ENCODE peak calls at places on chromosome 17, in six cellular contexts. A is GM12892, B is GM12878, L is H1, C is HepG2, E is K562. Q is an unnamed sample.

GRCh38 chr17:32783602-32784001 is 93.3 kb downstream of the MYO1D start:
- DNase-seq in A (no peak), B (peak), L (no peak), C (peak), E (peak), Q (peak)

GRCh38 chr17:34542700-34543336 is 36.6 kb upstream of the TMEM132E start:
- DNase-seq in A (no peak), B (no peak), L (no peak), C (no peak), E (peak), Q (no peak)

GRCh38 chr17:36696805-36697204 is 95.4 kb downstream of the MRM1 start:
- DNase-seq in A (no peak), B (no peak), L (no peak), C (no peak), E (no peak), Q (no peak)

GRCh38 chr17:76202516-76202915 is 37.8 kb downstream of the RNF157 start:
- DNase-seq in A (no peak), B (no peak), L (no peak), C (no peak), E (no peak), Q (no peak)

GRCh38 chr17:47949197-47949759 is 7.9 kb downstream of the PNPO start:
- DNase-seq in A (peak), B (peak), L (peak), C (peak), E (peak), Q (peak)

GRCh38 chr17:41339571-41340169 is 11.0 kb downstream of the KRT33A start:
- DNase-seq in A (no peak), B (no peak), L (no peak), C (no peak), E (no peak), Q (no peak)

GRCh38 chr17:35930211-35931065 is at the start of gene RDM1:
- DNase-seq in A (peak), B (peak), L (peak), C (no peak), E (peak), Q (peak)

GRCh38 chr17:81480140-81480917 is 32.3 kb downstream of the ACTG1 start:
- DNase-seq in A (no peak), B (no peak), L (no peak), C (no peak), E (peak), Q (no peak)

GRCh38 chr17:1077536-1078061 is 80.7 kb downstream of the TIMM22 start:
- DNase-seq in A (no peak), B (no peak), L (no peak), C (no peak), E (no peak), Q (no peak)

GRCh38 chr17:78723001-78723796 is 58.9 kb downstream of the CYTH1 start:
- DNase-seq in A (no peak), B (no peak), L (no peak), C (no peak), E (no peak), Q (no peak)

GRCh38 chr17:17512866-17513265 is 16.7 kb upstream of the RASD1 start:
- DNase-seq in A (no peak), B (no peak), L (no peak), C (no peak), E (no peak), Q (no peak)

GRCh38 chr17:37478187-37478586 is 11.5 kb upstream of the DUSP14 start:
- DNase-seq in A (no peak), B (no peak), L (no peak), C (no peak), E (no peak), Q (no peak)

GRCh38 chr17:66727634-66728570 is 107.0 kb upstream of the CACNG5 start:
- DNase-seq in A (peak), B (no peak), L (peak), C (peak), E (peak), Q (peak)

GRCh38 chr17:6070280-6070894 is at the start of gene WSCD1:
- DNase-seq in A (no peak), B (no peak), L (no peak), C (no peak), E (no peak), Q (no peak)

GRCh38 chr17:79991140-79991923 is 44.3 kb downstream of the TBC1D16 start:
- DNase-seq in A (peak), B (no peak), L (peak), C (peak), E (peak), Q (peak)

GRCh38 chr17:21005803-21006202 is 37.0 kb downstream of the USP22 start:
- DNase-seq in A (no peak), B (no peak), L (no peak), C (no peak), E (no peak), Q (no peak)

GRCh38 chr17:4221899-4222659 is 41.7 kb downstream of the ANKFY1 start:
- DNase-seq in A (no peak), B (no peak), L (no peak), C (no peak), E (no peak), Q (no peak)

GRCh38 chr17:48825446-48826381 is 5.1 kb upstream of the CALCOCO2 start:
- DNase-seq in A (no peak), B (no peak), L (no peak), C (no peak), E (no peak), Q (no peak)

GRCh38 chr17:8337802-8338744 is 1.6 kb upstream of the ODF4 start:
- DNase-seq in A (no peak), B (no peak), L (no peak), C (no peak), E (no peak), Q (no peak)

GRCh38 chr17:8339540-8339939 is at the start of gene ODF4:
- DNase-seq in A (no peak), B (no peak), L (no peak), C (no peak), E (no peak), Q (no peak)

GRCh38 chr17:8333281-8333680 is 6.4 kb upstream of the ODF4 start:
- DNase-seq in A (no peak), B (no peak), L (no peak), C (no peak), E (no peak), Q (no peak)

GRCh38 chr17:8341456-8341855 is 1.8 kb downstream of the ODF4 start:
- DNase-seq in A (no peak), B (no peak), L (no peak), C (no peak), E (no peak), Q (no peak)

GRCh38 chr17:8338806-8339205 is 834 bp upstream of the ODF4 start:
- DNase-seq in A (no peak), B (no peak), L (no peak), C (no peak), E (no peak), Q (no peak)
- TF ChIP-seq TAF1 in A (no peak), B (no peak), L (peak), C (no peak), E (no peak), Q (no peak)

GRCh38 chr17:2400877-2401425 is at the start of gene MNT:
- DNase-seq in A (peak), B (no peak), L (peak), C (peak), E (peak), Q (peak)
- TF ChIP-seq POLR2A in A (peak), B (peak), L (peak), C (peak), E (peak), Q (peak)

DNA sequence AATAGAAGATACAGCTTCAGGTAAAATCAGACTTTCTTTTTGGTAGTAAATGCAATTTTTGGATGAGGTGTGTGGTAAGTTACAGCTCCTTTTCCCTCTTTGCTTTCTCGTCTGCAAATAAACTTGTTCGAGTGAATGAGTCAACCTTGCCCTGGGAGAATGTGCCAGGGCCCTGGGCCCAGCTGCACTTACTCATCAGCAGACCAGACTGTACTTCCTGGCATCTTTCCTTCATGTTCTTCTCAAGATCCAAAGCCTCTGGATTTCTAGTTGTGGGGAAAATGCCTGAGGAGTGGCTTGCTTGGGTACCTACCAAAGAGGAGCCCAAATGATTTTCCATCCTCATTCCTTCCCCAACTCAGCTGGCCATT is 5.4 kb upstream of the G6PC1 start:
- DNase-seq in A (no peak), B (no peak), L (no peak), C (no peak), E (no peak), Q (no peak)
- TF ChIP-seq TAF1 in A (no peak), B (no peak), L (no peak), C (no peak), E (no peak), Q (no peak)

GRCh38 chr17:63934391-63935112 is 2.4 kb upstream of the CD79B start:
- DNase-seq in A (no peak), B (no peak), L (no peak), C (no peak), E (no peak), Q (no peak)

GRCh38 chr17:63939884-63940283 is 7.8 kb upstream of the CD79B start:
- DNase-seq in A (no peak), B (no peak), L (no peak), C (no peak), E (no peak), Q (no peak)

GRCh38 chr17:63939401-63939800 is 7.3 kb upstream of the CD79B start:
- DNase-seq in A (no peak), B (no peak), L (no peak), C (no peak), E (no peak), Q (no peak)

GRCh38 chr17:63937920-63938319 is 5.8 kb upstream of the CD79B start:
- DNase-seq in A (no peak), B (no peak), L (no peak), C (no peak), E (no peak), Q (no peak)

DNA sequence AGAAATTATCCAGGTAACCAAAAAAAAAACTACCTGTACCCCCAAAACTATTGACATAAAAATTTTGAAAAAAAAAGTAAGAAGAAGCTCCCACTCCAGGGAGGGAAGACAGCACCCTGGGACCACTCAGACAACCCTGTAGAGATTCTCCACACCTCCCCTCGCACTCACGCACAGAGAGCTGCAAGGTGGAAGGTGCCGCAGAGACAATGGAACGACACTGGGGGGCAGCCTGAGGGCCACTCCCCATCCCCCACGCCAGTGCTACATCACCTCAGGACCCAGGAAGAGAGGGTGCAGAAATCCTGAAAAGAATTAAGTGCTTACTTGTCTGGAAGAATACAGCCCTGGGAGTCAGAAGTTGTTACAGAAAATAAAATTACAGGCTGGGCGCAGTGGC is 5.2 kb upstream of the CD79B start:
- DNase-seq in A (no peak), B (no peak), L (no peak), C (no peak), E (no peak), Q (no peak)
- TF ChIP-seq POLR2A in A (no peak), B (no peak), L (no peak), C (no peak), E (no peak), Q (no peak)

DNA sequence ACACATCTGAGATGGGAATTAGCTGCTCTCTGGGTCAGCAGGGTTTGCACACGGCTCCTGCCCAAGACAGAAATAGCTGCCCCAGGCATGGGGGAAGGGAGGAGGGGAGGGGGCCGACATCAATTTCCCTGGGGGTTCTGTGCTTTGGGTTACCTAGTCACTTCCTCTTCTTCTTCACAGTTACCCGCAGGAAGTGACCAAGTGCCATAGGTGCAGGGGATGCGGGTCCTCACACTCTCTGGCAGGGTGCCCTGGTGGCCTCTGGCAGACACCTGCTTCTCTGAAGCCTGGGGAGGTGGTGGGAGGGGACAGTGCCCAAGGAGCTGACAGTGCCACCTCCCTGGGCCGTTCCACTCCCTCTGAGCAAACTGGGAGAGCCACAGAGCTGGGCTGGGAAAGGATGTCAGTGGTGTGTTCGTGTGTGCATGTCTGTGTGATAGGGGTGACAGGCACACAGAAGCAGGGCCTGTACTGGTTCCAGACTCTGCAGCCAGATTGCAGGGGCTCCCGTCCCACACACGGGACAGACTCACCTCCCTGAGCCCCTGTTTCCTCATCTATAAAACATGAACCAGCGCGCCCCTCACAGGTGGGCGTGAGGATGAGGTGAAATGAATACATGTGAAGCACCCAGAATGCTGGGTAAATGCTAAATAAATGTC is 18.2 kb downstream of the SCN4A start:
- DNase-seq in A (peak), B (no peak), L (no peak), C (no peak), E (no peak), Q (peak)
- TF ChIP-seq TAF1 in A (no peak), B (no peak), L (no peak), C (no peak), E (no peak), Q (no peak)

DNA sequence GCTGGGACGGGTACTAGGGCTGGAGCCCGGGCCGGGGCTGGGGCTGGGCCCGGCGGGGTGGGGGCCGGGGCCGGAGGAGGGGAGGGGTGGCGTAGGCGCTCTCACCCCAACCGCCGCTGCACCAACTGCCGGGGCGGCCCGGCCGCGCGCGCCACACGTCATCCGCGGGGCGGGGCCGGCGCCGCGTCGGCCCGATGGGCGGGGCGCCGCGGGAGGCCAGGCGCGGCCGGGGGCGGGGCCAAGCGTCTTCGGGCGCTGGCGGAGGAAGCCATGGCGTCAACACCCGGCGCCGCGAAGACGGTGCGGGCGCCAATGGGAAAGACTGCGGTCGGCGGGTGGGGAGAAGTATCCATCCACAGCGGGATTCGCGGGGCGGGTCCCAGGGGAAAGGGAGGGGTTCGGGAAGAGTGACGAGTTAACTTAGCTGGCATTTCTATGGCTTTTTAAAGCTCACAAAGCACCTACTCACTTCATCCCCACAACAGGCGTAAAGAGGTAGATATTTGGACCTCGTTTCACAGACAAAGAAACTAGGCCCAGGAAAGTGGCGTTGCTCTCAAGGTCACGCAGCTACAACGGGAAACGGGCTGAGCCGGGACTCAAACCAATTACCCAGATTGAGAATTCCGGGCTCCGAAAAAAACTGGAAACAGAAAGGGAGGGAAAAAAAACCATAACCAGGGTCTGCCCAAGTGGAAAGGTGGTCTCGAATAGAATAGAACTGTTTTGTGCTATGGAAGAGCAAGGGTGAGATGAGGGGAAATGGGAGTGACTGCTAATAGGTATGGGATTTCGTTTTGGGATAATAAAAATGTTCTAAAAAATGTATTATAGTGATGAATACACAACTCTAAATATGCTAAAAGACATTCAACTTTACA is at the start of gene SPAG9:
- DNase-seq in A (peak), B (peak), L (peak), C (peak), E (peak), Q (peak)
- TF ChIP-seq POLR2A in A (peak), B (peak), L (peak), C (peak), E (peak), Q (peak)

DNA sequence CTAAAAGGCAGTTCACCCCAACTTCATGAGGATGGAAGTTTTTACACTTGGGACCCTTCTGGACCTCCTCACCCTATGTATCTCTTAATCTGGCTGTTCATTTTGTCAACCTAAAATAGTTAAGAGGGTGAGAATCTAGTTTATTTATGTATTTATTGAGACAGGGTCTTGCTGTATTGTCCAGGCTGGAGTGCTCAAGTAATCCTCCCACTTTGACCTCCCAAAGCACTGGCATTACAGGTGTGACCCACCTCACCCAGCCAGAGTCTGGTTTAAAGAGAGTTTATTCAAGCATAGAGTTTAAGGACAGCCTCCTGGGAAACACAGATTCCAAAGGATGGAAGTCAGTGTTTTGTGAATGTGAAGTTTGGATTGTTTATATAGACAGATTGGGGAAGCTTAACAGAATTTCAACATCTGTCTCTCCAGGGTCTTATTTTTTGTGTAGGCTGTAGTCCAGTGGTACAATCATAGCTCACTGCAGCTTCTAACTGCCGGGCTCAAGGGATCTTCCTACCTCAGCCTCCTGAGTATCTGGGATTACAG is 8.0 kb upstream of the APPBP2 start:
- DNase-seq in A (no peak), B (no peak), L (no peak), C (no peak), E (no peak), Q (no peak)
- TF ChIP-seq TAF1 in A (no peak), B (no peak), L (no peak), C (no peak), E (no peak), Q (no peak)

DNA sequence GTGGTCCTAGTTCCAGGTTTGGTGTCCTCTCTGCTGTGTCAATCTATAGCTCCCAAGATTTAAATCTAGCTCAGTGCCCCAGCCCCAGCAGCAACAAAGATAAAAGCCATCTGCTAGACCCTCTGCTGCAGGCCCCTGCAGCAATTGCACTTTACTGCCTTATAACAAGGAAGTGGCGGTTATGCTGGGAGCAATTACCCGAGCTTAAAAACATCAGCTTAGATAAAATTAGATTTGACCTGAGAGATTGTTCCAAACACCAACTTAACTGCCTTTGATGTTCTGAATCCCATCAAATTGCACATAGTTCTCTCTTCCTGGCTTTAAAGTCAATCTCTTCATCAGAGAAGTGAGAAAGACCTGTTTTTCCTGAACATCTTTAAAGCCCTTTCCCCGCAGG is 62.4 kb upstream of the SHISA6 start:
- DNase-seq in A (no peak), B (no peak), L (no peak), C (no peak), E (no peak), Q (no peak)
- TF ChIP-seq POLR2A in A (no peak), B (no peak), L (no peak), C (no peak), E (no peak), Q (no peak)

GRCh38 chr17:62652251-62653001 is 25.0 kb downstream of the MRC2 start:
- DNase-seq in A (no peak), B (no peak), L (no peak), C (no peak), E (no peak), Q (no peak)
- TF ChIP-seq TAF1 in A (peak), B (no peak), L (peak), C (no peak), E (no peak), Q (peak)

Q was measured in GM12891.